ENCODE peak calls at places on chromosomes 6 and 20, in four cellular contexts. M is cardiac muscle cell, K is prostate gland, J is GM23338. I is an unnamed sample.

GRCh38 chr6:163533443-163533842 is 118.9 kb downstream of the QKI start:
- DNase-seq in K (peak; percentile 10), M (no peak), J (no peak), I (no peak)

GRCh38 chr6:101125380-101125971 is 244.3 kb upstream of the ASCC3 start:
- DNase-seq in J (no peak), K (no peak), M (no peak), I (no peak)

GRCh38 chr6:16564430-16564829 is 196.8 kb downstream of the ATXN1 start:
- DNase-seq in J (no peak), K (no peak), M (no peak), I (no peak)

GRCh38 chr6:142794424-142794823 is 150.6 kb downstream of the HIVEP2 start:
- DNase-seq in J (no peak), M (no peak), K (no peak), I (no peak)

GRCh38 chr6:96104910-96105309 is 89.1 kb downstream of the FUT9 start:
- DNase-seq in M (no peak), J (no peak), K (no peak), I (no peak)

GRCh38 chr6:72798196-72798595 is 176.3 kb downstream of the KCNQ5 start:
- DNase-seq in K (no peak), J (no peak), M (no peak), I (no peak)

GRCh38 chr6:140586426-140587061 is 1212.1 kb upstream of the CITED2 start:
- DNase-seq in J (no peak), M (no peak), K (no peak), I (peak; percentile 10)

GRCh38 chr20:20547221-20547875 is 165.1 kb downstream of the RALGAPA2 start:
- DNase-seq in K (no peak), M (no peak), J (no peak), I (no peak)

GRCh38 chr6:89298680-89299450 is 16.2 kb downstream of the GABRR2 start:
- DNase-seq in K (no peak), M (no peak), J (no peak), I (no peak)

GRCh38 chr6:46538800-46539199 is 47.6 kb upstream of the RCAN2 start:
- DNase-seq in K (no peak), M (no peak), J (no peak), I (no peak)

GRCh38 chr20:48463916-48464315 is 363.9 kb downstream of the PREX1 start:
- DNase-seq in M (peak; percentile 43), K (no peak), J (no peak), I (no peak)

GRCh38 chr20:6395695-6396094 is 272.9 kb upstream of the FERMT1 start:
- DNase-seq in J (no peak), K (no peak), M (no peak), I (no peak)

GRCh38 chr6:30490031-30490876 is 945 bp downstream of the HLA-E start:
- DNase-seq in M (peak; percentile 62), J (peak; percentile 82), K (peak; percentile 55), I (peak; percentile 90)

GRCh38 chr6:139406577-139407343 is 32.3 kb upstream of the CITED2 start:
- DNase-seq in M (peak; percentile 10), K (no peak), J (no peak), I (no peak)

GRCh38 chr6:138424004-138424904 is 20.2 kb downstream of the HEBP2 start:
- DNase-seq in M (no peak), J (peak; percentile 53), K (no peak), I (peak; percentile 54)

GRCh38 chr20:57195023-57195758 is 71.2 kb downstream of the BMP7 start:
- DNase-seq in K (no peak), J (no peak), M (no peak), I (no peak)

DNA sequence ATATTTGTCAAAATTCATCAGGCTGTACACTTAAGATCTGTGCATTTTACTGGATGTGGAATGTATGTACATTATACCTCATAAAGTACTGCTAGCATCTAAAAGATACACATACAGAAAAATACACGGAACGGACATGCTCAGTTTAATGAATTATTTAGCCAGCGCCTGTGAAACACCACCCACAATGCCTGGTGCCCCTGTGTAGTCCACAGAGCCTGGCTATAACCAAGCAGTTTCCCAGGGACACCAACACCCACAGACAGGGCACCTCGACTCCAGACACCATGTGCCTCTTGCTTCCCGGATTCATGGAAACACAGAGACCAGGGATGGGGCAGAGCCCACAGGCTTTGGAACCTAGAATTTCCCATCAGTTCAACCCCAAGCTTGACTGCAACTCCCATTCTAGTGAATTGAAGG is 17.4 kb upstream of the ARMC12 start:
- DNase-seq in J (no peak), M (no peak), K (no peak), I (no peak)
- H3K4me1 ChIP-seq in J (peaks cover 40% of the 10 kb centered on the region), M (peaks cover 45% of the 10 kb centered on the region), K (peaks cover 52% of the 10 kb centered on the region), I (peaks cover 33% of the 10 kb centered on the region)

GRCh38 chr20:62822788-62823651 is 6.2 kb downstream of the COL9A3 start:
- DNase-seq in J (peak; percentile 74), M (peak; percentile 38), K (no peak), I (peak; percentile 57)
- H3K27ac ChIP-seq in J (peak overlapping the region; percentile 66), M (no peak overlapping the region), K (no peak overlapping the region), I (no peak overlapping the region)

DNA sequence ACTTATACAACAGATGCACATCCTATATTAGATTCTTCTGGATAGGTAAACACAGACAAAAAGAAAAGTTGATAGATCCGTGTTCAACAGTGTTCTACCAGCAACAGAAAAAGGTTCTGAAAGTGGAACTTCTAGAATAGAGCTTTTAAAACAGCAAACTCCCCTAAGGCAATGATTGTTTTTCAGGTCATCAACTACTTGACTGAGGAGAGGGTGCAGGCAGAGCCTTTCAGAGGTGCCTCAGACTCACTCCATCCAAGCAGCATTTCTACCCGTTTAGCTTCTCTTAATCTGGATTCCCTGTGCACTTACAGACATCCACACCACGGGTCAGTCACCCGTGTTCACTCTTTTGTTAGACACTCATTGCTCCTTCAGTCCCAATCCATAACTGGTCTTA is 28.9 kb downstream of the FYN start:
- DNase-seq in K (no peak), M (peak; percentile 17), J (no peak), I (no peak)
- H3K4me1 ChIP-seq in K (no peaks in the 10 kb centered on the region), M (peaks cover 64% of the 10 kb centered on the region), J (peaks cover 68% of the 10 kb centered on the region), I (peaks cover 29% of the 10 kb centered on the region)

GRCh38 chr6:155155787-155156447 is 107.9 kb upstream of the CLDN20 start:
- DNase-seq in J (no peak), M (no peak), K (no peak), I (no peak)

GRCh38 chr6:155154158-155154830 is 109.5 kb upstream of the CLDN20 start:
- DNase-seq in M (no peak), K (no peak), J (no peak), I (no peak)

GRCh38 chr6:155158044-155158843 is 105.6 kb upstream of the CLDN20 start:
- DNase-seq in K (no peak), M (no peak), J (no peak), I (no peak)

GRCh38 chr6:155152211-155153076 is 111.4 kb upstream of the CLDN20 start:
- DNase-seq in J (peak; percentile 86), M (no peak), K (no peak), I (no peak)

DNA sequence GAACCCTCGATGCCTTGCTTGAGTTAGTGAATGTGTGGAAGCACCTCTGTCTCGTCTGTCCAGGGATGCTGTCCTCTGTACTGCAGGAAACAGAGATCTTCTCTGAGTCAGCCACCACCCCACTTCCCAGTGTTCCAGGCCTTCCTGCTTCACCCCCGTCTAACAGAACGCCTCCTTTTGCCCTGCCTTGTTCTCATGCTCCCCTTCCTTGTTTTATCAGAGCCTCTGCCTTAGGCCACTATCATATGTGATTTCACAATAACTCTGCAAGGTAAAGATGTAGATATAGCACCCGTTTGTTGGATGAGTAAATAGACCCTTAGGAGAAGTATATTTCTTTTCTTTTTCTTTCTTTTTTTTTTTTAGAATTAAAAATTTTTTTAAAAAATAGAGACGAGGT is 106.7 kb upstream of the CLDN20 start:
- DNase-seq in J (no peak), M (no peak), K (no peak), I (no peak)
- H3K27ac ChIP-seq in J (no peak overlapping the region), M (no peak overlapping the region), K (no peak overlapping the region), I (no peak overlapping the region)

GRCh38 chr6:170357812-170358211 is 51.3 kb downstream of the FAM120B start:
- DNase-seq in K (no peak), M (no peak), J (no peak), I (no peak)
- H3K4me1 ChIP-seq in K (peaks cover 7% of the 10 kb centered on the region), M (no peaks in the 10 kb centered on the region), J (no peaks in the 10 kb centered on the region), I (no peaks in the 10 kb centered on the region)

DNA sequence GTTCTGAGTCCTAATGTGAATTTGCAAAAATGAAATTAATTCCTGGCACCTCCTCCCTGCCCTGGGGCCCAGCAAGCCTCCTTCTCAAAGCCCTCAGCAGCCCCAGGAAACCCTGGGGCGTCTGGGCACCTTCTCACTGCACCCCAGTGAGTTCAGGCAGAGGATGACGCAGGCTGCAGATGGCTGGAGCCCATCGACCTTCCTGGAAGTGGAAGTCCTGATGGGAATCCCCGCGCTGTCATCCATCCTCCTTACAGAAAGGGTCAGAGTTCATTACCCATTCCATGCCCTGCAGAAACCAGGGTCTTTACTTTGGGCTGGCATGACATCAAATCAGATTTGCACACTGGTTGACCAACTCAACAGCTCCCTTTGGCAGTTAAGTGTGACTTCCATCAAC is 31.6 kb downstream of the DLL1 start:
- DNase-seq in J (no peak), K (no peak), M (no peak), I (no peak)
- H3K27ac ChIP-seq in J (no peak overlapping the region), K (no peak overlapping the region), M (no peak overlapping the region), I (no peak overlapping the region)

GRCh38 chr6:157764346-157765068 is 58.5 kb upstream of the SNX9 start:
- DNase-seq in K (peak; percentile 70), M (peak; percentile 32), J (no peak), I (peak; percentile 87)
- H3K4me1 ChIP-seq in K (peaks cover 5% of the 10 kb centered on the region), M (no peaks in the 10 kb centered on the region), J (peaks cover 18% of the 10 kb centered on the region), I (peaks cover 2% of the 10 kb centered on the region)

DNA sequence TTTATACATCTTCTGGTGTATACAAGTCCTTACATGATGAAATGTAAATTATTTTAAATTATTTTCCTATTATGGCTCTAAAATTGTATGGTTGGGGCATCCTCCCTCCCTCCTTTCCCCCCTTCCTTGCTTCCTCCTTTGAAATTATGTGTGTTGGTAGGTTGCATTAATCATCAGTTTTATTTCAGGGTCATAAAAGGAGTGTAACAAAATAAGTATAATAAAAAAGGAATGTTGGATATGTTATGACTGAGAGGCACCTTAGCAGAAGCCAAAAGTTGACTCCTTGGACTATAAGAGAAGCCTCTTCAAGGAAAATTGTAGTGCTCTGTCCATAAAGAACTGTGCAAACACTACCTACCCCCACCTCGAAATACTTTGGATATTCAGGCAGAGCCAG is 46.6 kb upstream of the PTPRK start:
- DNase-seq in M (no peak), J (no peak), K (no peak), I (no peak)
- H3K27ac ChIP-seq in M (no peak overlapping the region), J (no peak overlapping the region), K (no peak overlapping the region), I (no peak overlapping the region)

DNA sequence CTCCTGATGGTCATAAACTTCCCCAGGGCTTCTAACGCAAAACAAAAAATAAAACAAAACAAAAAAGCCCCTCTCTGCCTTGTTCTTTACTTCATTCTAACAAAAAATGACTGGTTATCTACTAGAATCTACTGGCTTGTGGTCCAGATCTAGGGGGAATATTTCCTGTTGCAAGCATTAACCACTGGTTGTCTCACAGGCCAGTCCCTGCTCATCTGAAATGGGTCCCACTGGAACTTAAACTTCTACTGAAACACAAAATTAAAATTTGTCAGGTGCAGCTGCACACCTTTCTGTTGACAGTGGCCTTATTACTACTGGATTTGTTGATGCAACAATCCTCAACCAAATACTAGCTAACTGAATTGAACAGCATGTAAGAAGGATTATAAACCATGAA is 5.5 kb downstream of the SIRPG start:
- DNase-seq in K (no peak), M (no peak), J (no peak), I (no peak)
- H3K4me1 ChIP-seq in K (no peaks in the 10 kb centered on the region), M (no peaks in the 10 kb centered on the region), J (no peaks in the 10 kb centered on the region), I (no peaks in the 10 kb centered on the region)

DNA sequence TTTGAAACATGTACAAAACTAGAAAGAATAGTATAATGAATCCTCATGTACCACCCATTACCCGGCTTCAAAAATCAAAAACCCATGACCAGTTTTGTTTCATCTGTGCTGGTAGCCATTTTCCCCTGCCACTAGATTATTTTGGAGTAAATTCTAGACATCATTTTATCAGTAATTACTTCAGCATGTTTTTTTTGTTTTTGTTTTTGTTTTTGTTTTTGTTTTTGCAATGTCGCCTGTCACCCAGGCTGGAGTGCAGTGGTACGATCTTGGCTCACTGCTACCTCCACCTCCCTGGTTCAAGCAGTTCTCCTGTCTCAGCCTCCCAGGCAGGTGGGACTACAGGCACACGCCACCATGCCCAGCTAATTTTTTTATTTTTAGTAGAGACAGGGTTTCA is 8.0 kb upstream of the PKIG start:
- DNase-seq in J (no peak), M (no peak), K (no peak), I (no peak)
- H3K27ac ChIP-seq in J (no peak overlapping the region), M (no peak overlapping the region), K (no peak overlapping the region), I (no peak overlapping the region)

I was measured in right cardiac atrium.